ENCODE peak calls at places on chromosomes 7 and 10, in five cellular contexts. One of them, this sample, is unnamed.
A peak's percentile ranks its signal among the peaks of the same experiment; 100 is the strongest.

GRCh38 chr10:119190353-119190752 is 11.7 kb upstream of the PRDX3 start:
- DNase-seq in NCI-H1105 treated with DMSO at 0.1 percent for 48 hours: no peak
- DNase-seq in left ventricle myocardium superior: no peak
- DNase-seq in stimulated activated naive CD8-positive, alpha-beta T cell treated with anti-CD3 and anti-CD28 coated beads, Interleukin-15, Interleukin-2, amounts not matched to agents 100 U/mL and 50 U/mL, for 24 hours: no peak
- DNase-seq in GM19239: no peak
- DNase-seq in this sample: peak; percentile 63

GRCh38 chr7:127652333-127653248 is 597 bp downstream of the SND1 start:
- DNase-seq in NCI-H1105 treated with DMSO at 0.1 percent for 48 hours: no peak
- DNase-seq in left ventricle myocardium superior: no peak
- DNase-seq in stimulated activated naive CD8-positive, alpha-beta T cell treated with anti-CD3 and anti-CD28 coated beads, Interleukin-15, Interleukin-2, amounts not matched to agents 100 U/mL and 50 U/mL, for 24 hours: no peak
- DNase-seq in GM19239: no peak
- DNase-seq in this sample: no peak

GRCh38 chr7:137731436-137731835 is 115.3 kb downstream of the DGKI start:
- DNase-seq in NCI-H1105 treated with DMSO at 0.1 percent for 48 hours: no peak
- DNase-seq in left ventricle myocardium superior: no peak
- DNase-seq in stimulated activated naive CD8-positive, alpha-beta T cell treated with anti-CD3 and anti-CD28 coated beads, Interleukin-15, Interleukin-2, amounts not matched to agents 100 U/mL and 50 U/mL, for 24 hours: no peak
- DNase-seq in GM19239: no peak
- DNase-seq in this sample: no peak

GRCh38 chr7:137287651-137288258 is 55.8 kb downstream of the PTN start:
- DNase-seq in NCI-H1105 treated with DMSO at 0.1 percent for 48 hours: no peak
- DNase-seq in left ventricle myocardium superior: no peak
- DNase-seq in stimulated activated naive CD8-positive, alpha-beta T cell treated with anti-CD3 and anti-CD28 coated beads, Interleukin-15, Interleukin-2, amounts not matched to agents 100 U/mL and 50 U/mL, for 24 hours: no peak
- DNase-seq in GM19239: no peak
- DNase-seq in this sample: no peak

GRCh38 chr7:150398108-150398964 is 19.2 kb downstream of the ZNF775 start:
- DNase-seq in NCI-H1105 treated with DMSO at 0.1 percent for 48 hours: no peak
- DNase-seq in left ventricle myocardium superior: no peak
- DNase-seq in stimulated activated naive CD8-positive, alpha-beta T cell treated with anti-CD3 and anti-CD28 coated beads, Interleukin-15, Interleukin-2, amounts not matched to agents 100 U/mL and 50 U/mL, for 24 hours: no peak
- DNase-seq in GM19239: no peak
- DNase-seq in this sample: no peak

GRCh38 chr7:8751557-8752231 is 318.3 kb downstream of the NXPH1 start:
- DNase-seq in NCI-H1105 treated with DMSO at 0.1 percent for 48 hours: peak; percentile 66
- DNase-seq in left ventricle myocardium superior: no peak
- DNase-seq in stimulated activated naive CD8-positive, alpha-beta T cell treated with anti-CD3 and anti-CD28 coated beads, Interleukin-15, Interleukin-2, amounts not matched to agents 100 U/mL and 50 U/mL, for 24 hours: no peak
- DNase-seq in GM19239: no peak
- DNase-seq in this sample: no peak

GRCh38 chr10:132570771-132571564 is 33.4 kb downstream of the INPP5A start:
- DNase-seq in NCI-H1105 treated with DMSO at 0.1 percent for 48 hours: peak; percentile 38
- DNase-seq in left ventricle myocardium superior: peak; percentile 64
- DNase-seq in stimulated activated naive CD8-positive, alpha-beta T cell treated with anti-CD3 and anti-CD28 coated beads, Interleukin-15, Interleukin-2, amounts not matched to agents 100 U/mL and 50 U/mL, for 24 hours: no peak
- DNase-seq in GM19239: no peak
- DNase-seq in this sample: no peak

GRCh38 chr7:6487184-6487545 is 39.4 kb upstream of the DAGLB start:
- DNase-seq in NCI-H1105 treated with DMSO at 0.1 percent for 48 hours: no peak
- DNase-seq in left ventricle myocardium superior: no peak
- DNase-seq in stimulated activated naive CD8-positive, alpha-beta T cell treated with anti-CD3 and anti-CD28 coated beads, Interleukin-15, Interleukin-2, amounts not matched to agents 100 U/mL and 50 U/mL, for 24 hours: no peak
- DNase-seq in GM19239: no peak
- DNase-seq in this sample: no peak

GRCh38 chr7:118918556-118918955 is 694.1 kb downstream of the ANKRD7 start:
- DNase-seq in NCI-H1105 treated with DMSO at 0.1 percent for 48 hours: peak; percentile 28
- DNase-seq in left ventricle myocardium superior: no peak
- DNase-seq in stimulated activated naive CD8-positive, alpha-beta T cell treated with anti-CD3 and anti-CD28 coated beads, Interleukin-15, Interleukin-2, amounts not matched to agents 100 U/mL and 50 U/mL, for 24 hours: no peak
- DNase-seq in GM19239: no peak
- DNase-seq in this sample: no peak

GRCh38 chr7:152076324-152076821 is 50.9 kb downstream of the GALNT11 start:
- DNase-seq in NCI-H1105 treated with DMSO at 0.1 percent for 48 hours: no peak
- DNase-seq in left ventricle myocardium superior: no peak
- DNase-seq in stimulated activated naive CD8-positive, alpha-beta T cell treated with anti-CD3 and anti-CD28 coated beads, Interleukin-15, Interleukin-2, amounts not matched to agents 100 U/mL and 50 U/mL, for 24 hours: peak; percentile 27
- DNase-seq in GM19239: peak; percentile 5
- DNase-seq in this sample: peak; percentile 5

GRCh38 chr7:24572421-24573007 is 738 bp upstream of the PALS2 start:
- DNase-seq in NCI-H1105 treated with DMSO at 0.1 percent for 48 hours: peak; percentile 11
- DNase-seq in left ventricle myocardium superior: peak; percentile 25
- DNase-seq in stimulated activated naive CD8-positive, alpha-beta T cell treated with anti-CD3 and anti-CD28 coated beads, Interleukin-15, Interleukin-2, amounts not matched to agents 100 U/mL and 50 U/mL, for 24 hours: peak; percentile 36
- DNase-seq in GM19239: no peak
- DNase-seq in this sample: peak; percentile 60

GRCh38 chr10:43983856-43984271 is 335.2 kb upstream of the ZNF32 start:
- DNase-seq in NCI-H1105 treated with DMSO at 0.1 percent for 48 hours: no peak
- DNase-seq in left ventricle myocardium superior: no peak
- DNase-seq in stimulated activated naive CD8-positive, alpha-beta T cell treated with anti-CD3 and anti-CD28 coated beads, Interleukin-15, Interleukin-2, amounts not matched to agents 100 U/mL and 50 U/mL, for 24 hours: no peak
- DNase-seq in GM19239: no peak
- DNase-seq in this sample: no peak

This sample was measured in SW 1271.